ENCODE peak calls at places on chromosome 21, in seven cellular contexts. R, T, U, N, X, M and O are unnamed samples. For H3K4me1, the result is how much of the 10 kb centered on the place peaks cover.

GRCh38 chr21:34994646-34995631 is 54.2 kb downstream of the RUNX1 start:
- DNase-seq in R (no peak), T (no peak), U (no peak), N (no peak), M (no peak), X (no peak), O (no peak)

GRCh38 chr21:37437376-37438080 is 71.0 kb downstream of the DYRK1A start:
- DNase-seq in R (no peak), X (no peak), U (no peak), M (no peak), N (no peak), T (no peak), O (no peak)

GRCh38 chr21:31879251-31879650 is 6.4 kb downstream of the HUNK start:
- DNase-seq in U (no peak), R (no peak), M (no peak), X (no peak), N (no peak), T (no peak), O (no peak)

GRCh38 chr21:27647921-27648320 is 681.0 kb upstream of the ADAMTS5 start:
- DNase-seq in R (no peak), N (no peak), X (no peak), T (no peak), U (no peak), M (no peak), O (no peak)

GRCh38 chr21:16837319-16837718 is 675.5 kb upstream of the CXADR start:
- DNase-seq in N (no peak), U (peak), T (no peak), R (no peak), X (no peak), M (no peak), O (no peak)

GRCh38 chr21:17682924-17683323 is 70.2 kb upstream of the BTG3 start:
- DNase-seq in R (no peak), U (no peak), X (no peak), T (no peak), M (no peak), N (no peak), O (no peak)

GRCh38 chr21:27700974-27701614 is 734.2 kb upstream of the ADAMTS5 start:
- DNase-seq in M (peak), N (peak), X (peak), T (peak), R (peak), U (peak), O (peak)

GRCh38 chr21:31264574-31264973 is 79.5 kb downstream of the TIAM1 start:
- DNase-seq in N (no peak), U (no peak), T (no peak), M (no peak), X (no peak), R (no peak), O (no peak)

GRCh38 chr21:17578162-17578561 is 34.5 kb downstream of the BTG3 start:
- DNase-seq in R (no peak), U (no peak), T (no peak), X (no peak), N (no peak), M (no peak), O (no peak)

GRCh38 chr21:15005391-15005790 is 59.4 kb downstream of the NRIP1 start:
- DNase-seq in R (no peak), T (no peak), N (no peak), X (no peak), U (no peak), M (peak), O (no peak)

GRCh38 chr21:22881131-22881530 is 1882.9 kb downstream of the NCAM2 start:
- DNase-seq in M (no peak), R (no peak), T (no peak), U (no peak), X (no peak), N (no peak), O (no peak)

GRCh38 chr21:37595944-37596343 is 229.4 kb downstream of the DYRK1A start:
- DNase-seq in X (no peak), N (no peak), U (no peak), T (no peak), M (no peak), R (no peak), O (no peak)

GRCh38 chr21:32412998-32413504 is 545 bp downstream of the EVA1C start:
- DNase-seq in U (no peak), T (peak), N (no peak), X (no peak), M (no peak), R (peak), O (peak)

GRCh38 chr21:16976132-16976666 is 536.6 kb upstream of the CXADR start:
- DNase-seq in X (no peak), R (no peak), U (peak), M (no peak), N (no peak), T (no peak), O (no peak)

GRCh38 chr21:16408280-16408669 is 678.5 kb downstream of the USP25 start:
- DNase-seq in T (no peak), U (peak), R (no peak), X (no peak), M (no peak), N (no peak), O (no peak)

GRCh38 chr21:37682908-37683307 is 233.3 kb downstream of the KCNJ6 start:
- DNase-seq in R (no peak), M (no peak), T (no peak), U (no peak), N (no peak), X (no peak), O (no peak)

DNA sequence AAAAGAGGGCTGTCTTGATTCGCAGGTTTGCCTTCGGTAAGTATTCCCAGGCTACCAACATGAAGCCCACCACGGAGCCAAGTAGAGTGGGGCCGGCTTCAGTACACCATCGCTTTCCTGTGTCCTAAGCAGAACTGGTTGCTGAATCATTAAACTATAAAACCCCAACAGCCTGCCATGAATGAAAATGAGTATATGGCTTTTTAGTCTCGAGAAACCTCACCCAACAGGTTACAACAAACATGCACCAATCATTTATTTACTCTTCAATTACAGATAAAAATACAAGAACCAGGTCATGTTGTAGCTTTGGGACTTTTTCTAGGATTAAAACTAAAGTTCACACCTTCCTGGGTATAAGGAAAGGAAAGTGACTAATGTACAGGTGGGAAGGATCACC is 7.6 kb downstream of the TMPRSS2 start:
- DNase-seq in M (no peak), R (no peak), N (no peak), U (no peak), T (no peak), X (no peak), O (no peak)
- H3K4me1 ChIP-seq in M (under half), R (under half), N (under half), U (under half), T (under half), X (under half), O (under half)

GRCh38 chr21:21547368-21547953 is 549.3 kb downstream of the NCAM2 start:
- DNase-seq in N (no peak), U (peak), X (no peak), R (no peak), M (no peak), T (no peak), O (no peak)
- H3K4me1 ChIP-seq in N (under half), U (under half), X (under half), R (under half), M (under half), T (under half), O (under half)

GRCh38 chr21:42681296-42682206 is 28.1 kb downstream of the PDE9A start:
- DNase-seq in N (no peak), T (no peak), M (no peak), U (no peak), X (no peak), R (no peak), O (peak)
- H3K4me1 ChIP-seq in N (under half), T (under half), M (under half), U (under half), X (under half), R (under half), O (under half)

GRCh38 chr21:39183272-39184049 is at the start of gene PSMG1:
- DNase-seq in U (peak), N (peak), M (peak), X (peak), T (peak), R (peak), O (peak)

GRCh38 chr21:39182016-39182415 is 1.2 kb downstream of the PSMG1 start:
- DNase-seq in U (no peak), X (peak), M (no peak), R (no peak), T (no peak), N (no peak), O (no peak)

GRCh38 chr21:39180429-39181019 is 2.7 kb downstream of the PSMG1 start:
- DNase-seq in X (peak), R (no peak), M (no peak), N (no peak), T (no peak), U (no peak), O (no peak)

GRCh38 chr21:39182484-39183271 is 573 bp downstream of the PSMG1 start:
- DNase-seq in T (no peak), N (no peak), R (no peak), M (no peak), X (no peak), U (no peak), O (no peak)

GRCh38 chr21:39181205-39181818 is 1.9 kb downstream of the PSMG1 start:
- DNase-seq in N (no peak), T (no peak), M (no peak), U (no peak), R (no peak), X (no peak), O (no peak)
- H3K4me1 ChIP-seq in N (under half), T (under half), M (under half), U (under half), R (under half), X (under half), O (under half)

GRCh38 chr21:44357064-44357837 is 3.8 kb downstream of the TRPM2 start:
- DNase-seq in N (no peak), X (no peak), T (no peak), R (no peak), M (no peak), U (no peak), O (no peak)
- H3K4me1 ChIP-seq in N (under half), X (under half), T (under half), R (under half), M (under half), U (under half), O (half or more)

GRCh38 chr21:45351061-45351460 is 53.9 kb upstream of the COL18A1 start:
- DNase-seq in X (no peak), T (no peak), R (no peak), M (no peak), U (no peak), N (no peak), O (peak)
- H3K4me1 ChIP-seq in X (under half), T (half or more), R (under half), M (under half), U (under half), N (under half), O (under half)

GRCh38 chr21:39315603-39316002 is 2.2 kb upstream of the BRWD1 start:
- DNase-seq in X (peak), R (no peak), U (no peak), N (no peak), M (no peak), T (no peak), O (no peak)

GRCh38 chr21:39316062-39316461 is 2.6 kb upstream of the BRWD1 start:
- DNase-seq in X (no peak), M (no peak), R (no peak), T (no peak), U (no peak), N (no peak), O (no peak)

GRCh38 chr21:39318091-39318959 is 4.9 kb upstream of the BRWD1 start:
- DNase-seq in M (no peak), N (no peak), T (no peak), U (no peak), R (no peak), X (peak), O (no peak)

GRCh38 chr21:39316729-39317128 is 3.3 kb upstream of the BRWD1 start:
- DNase-seq in R (no peak), T (no peak), N (no peak), M (no peak), X (no peak), U (no peak), O (no peak)

GRCh38 chr21:39317134-39318090 is 4.0 kb upstream of the BRWD1 start:
- DNase-seq in M (no peak), X (peak), R (no peak), N (peak), U (no peak), T (no peak), O (no peak)
- H3K4me1 ChIP-seq in M (under half), X (half or more), R (under half), N (under half), U (under half), T (half or more), O (under half)